ENCODE peak calls at places on chromosomes 4 and X, in four cellular contexts. T, M, E and J are unnamed samples.

GRCh38 chr4:1773754-1774153 is 19.3 kb upstream of the FGFR3 start:
- DNase-seq in E (no peak), T (no peak), M (no peak), J (no peak)

GRCh38 chr4:140996757-140997156 is 136.5 kb downstream of the RNF150 start:
- DNase-seq in T (no peak), M (no peak), E (peak; percentile 21), J (no peak)

GRCh38 chr4:40546972-40547371 is 82.7 kb downstream of the RBM47 start:
- DNase-seq in M (no peak), T (no peak), E (no peak), J (no peak)

GRCh38 chrX:109797311-109797975 is 64.4 kb upstream of the ACSL4 start:
- DNase-seq in T (no peak), M (no peak), E (no peak), J (no peak)

GRCh38 chrX:48890934-48891401 is 6.6 kb downstream of the TIMM17B start:
- DNase-seq in T (no peak), E (no peak), M (peak; percentile 58), J (no peak)

GRCh38 chrX:149248073-149248625 is 257.0 kb downstream of the IDS start:
- DNase-seq in E (no peak), M (no peak), T (no peak), J (no peak)

GRCh38 chr4:140326395-140326993 is 47.0 kb upstream of the SCOC start:
- DNase-seq in T (peak; percentile 13), E (peak; percentile 41), M (peak; percentile 66), J (no peak)

GRCh38 chrX:52424658-52425057 is 55.8 kb downstream of the XAGE2 start:
- DNase-seq in M (no peak), E (no peak), T (no peak), J (no peak)

GRCh38 chr4:142282870-142283431 is 563.1 kb downstream of the INPP4B start:
- DNase-seq in E (peak; percentile 51), T (peak; percentile 4), M (peak; percentile 42), J (no peak)

GRCh38 chrX:27964432-27964831 is 16.8 kb downstream of the DCAF8L1 start:
- DNase-seq in E (no peak), M (no peak), T (no peak), J (no peak)

GRCh38 chr4:109434007-109434792 is 585 bp downstream of the SEC24B start:
- DNase-seq in M (peak; percentile 60), E (peak; percentile 21), T (peak; percentile 33), J (peak; percentile 30)

GRCh38 chrX:72094894-72095293 is 36.8 kb downstream of the RTL5 start:
- DNase-seq in M (peak; percentile 82), E (no peak), T (no peak), J (peak; percentile 54)

GRCh38 chrX:69045616-69046345 is 119.5 kb downstream of the PJA1 start:
- DNase-seq in E (no peak), T (no peak), M (no peak), J (no peak)

GRCh38 chr4:124111922-124112321 is 600.6 kb downstream of the ANKRD50 start:
- DNase-seq in E (peak; percentile 74), M (peak; percentile 79), T (peak; percentile 54), J (no peak)

GRCh38 chr4:18934197-18934596 is 912.6 kb upstream of the LCORL start:
- DNase-seq in M (no peak), E (peak; percentile 7), T (peak; percentile 27), J (no peak)

GRCh38 chrX:54633641-54634040 is 103.6 kb downstream of the GNL3L start:
- DNase-seq in T (no peak), M (no peak), E (no peak), J (no peak)

GRCh38 chrX:13721371-13721770 is 13.0 kb downstream of the TRAPPC2 start:
- DNase-seq in E (no peak), M (no peak), T (no peak), J (no peak)

GRCh38 chr4:16001484-16001858 is 38.5 kb upstream of the FGFBP2 start:
- DNase-seq in E (peak; percentile 82), M (peak; percentile 81), T (peak; percentile 75), J (no peak)

GRCh38 chr4:112173593-112174559 is 28.6 kb downstream of the FAM241A start:
- DNase-seq in T (no peak), E (no peak), M (no peak), J (no peak)

GRCh38 chrX:22433292-22434070 is 160.8 kb downstream of the CBLL2 start:
- DNase-seq in E (no peak), T (no peak), M (peak; percentile 35), J (no peak)

GRCh38 chrX:45719751-45720501 is 519.2 kb upstream of the DIPK2B start:
- DNase-seq in T (no peak), M (no peak), E (no peak), J (no peak)

GRCh38 chrX:115560978-115561604 is at the start of gene PLS3:
- DNase-seq in M (peak; percentile 94), E (peak; percentile 87), T (no peak), J (no peak)

GRCh38 chr4:184357164-184357563 is 117.2 kb downstream of the IRF2 start:
- DNase-seq in M (no peak), E (no peak), T (no peak), J (no peak)

GRCh38 chr4:2243682-2244380 is 1.9 kb upstream of the HAUS3 start:
- DNase-seq in M (peak; percentile 55), T (peak; percentile 61), E (no peak), J (peak; percentile 47)

GRCh38 chr4:37827030-37827705 is 682 bp downstream of the PGM2 start:
- DNase-seq in T (peak; percentile 31), E (no peak), M (peak; percentile 8), J (no peak)

GRCh38 chr4:87081826-87082225 is 138.6 kb downstream of the KLHL8 start:
- DNase-seq in M (no peak), T (no peak), E (no peak), J (no peak)

GRCh38 chr4:17552427-17552826 is 24.6 kb upstream of the LAP3 start:
- DNase-seq in E (no peak), M (no peak), T (no peak), J (no peak)

GRCh38 chr4:161260819-161261218 is 903.0 kb downstream of the FSTL5 start:
- DNase-seq in M (no peak), T (no peak), E (no peak), J (no peak)

GRCh38 chr4:40918330-40918729 is 168.6 kb downstream of the NSUN7 start:
- DNase-seq in E (peak; percentile 92), M (no peak), T (no peak), J (no peak)

GRCh38 chrX:129769467-129770154 is 10.1 kb upstream of the SASH3 start:
- DNase-seq in E (no peak), T (peak; percentile 96), M (no peak), J (peak; percentile 73)
- H3K4me3 ChIP-seq in E (no peak overlapping the region), T (no peak overlapping the region), M (no peak overlapping the region), J (no peak overlapping the region)

GRCh38 chrX:134603806-134604700 is 54.2 kb downstream of the PLAC1 start:
- DNase-seq in T (no peak), M (no peak), E (peak; percentile 64), J (no peak)
- TF ChIP-seq CTCF in T (no peak), M (peak; percentile 34), E (no peak), J (no peak)

GRCh38 chr4:108117473-108118182 is 51.1 kb downstream of the LEF1 start:
- DNase-seq in E (no peak), M (peak; percentile 79), T (peak; percentile 39), J (no peak)
- H3K4me1 ChIP-seq in E (no peaks in the 10 kb centered on the region), M (peaks cover 60% of the 10 kb centered on the region), T (peaks cover 85% of the 10 kb centered on the region), J (peaks cover 98% of the 10 kb centered on the region)

DNA sequence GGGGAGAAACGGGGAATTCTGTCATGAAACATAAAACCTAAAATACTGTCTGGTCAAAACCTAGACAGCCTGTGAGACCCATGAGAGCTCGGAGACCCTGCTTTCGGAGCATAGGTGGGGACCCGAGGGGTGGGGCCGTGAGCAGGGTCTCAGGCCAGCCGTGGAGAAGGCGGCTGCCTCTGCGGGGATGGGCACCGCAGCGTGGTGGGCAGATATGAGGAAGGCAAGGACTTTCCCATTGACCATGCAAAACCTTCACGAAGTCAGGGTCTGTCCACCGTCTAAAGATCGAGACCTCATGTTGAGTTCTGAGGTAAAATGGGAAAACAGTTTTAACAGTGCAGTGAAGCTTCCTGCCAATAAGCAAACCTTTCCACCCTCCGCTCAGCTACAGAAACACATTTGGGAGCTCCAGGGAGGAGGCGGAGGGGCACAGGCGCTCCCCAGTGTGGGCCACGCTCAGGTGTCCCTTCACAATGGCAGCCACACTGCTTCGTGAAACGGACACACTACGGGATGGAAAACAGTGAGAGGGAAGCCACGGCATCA is 74.4 kb downstream of the SORBS2 start:
- DNase-seq in T (no peak), E (no peak), M (no peak), J (no peak)
- H3K4me3 ChIP-seq in T (no peak overlapping the region), E (no peak overlapping the region), M (no peak overlapping the region), J (no peak overlapping the region)

GRCh38 chr4:94356444-94356843 is 13.8 kb upstream of the HPGDS start:
- DNase-seq in T (no peak), M (no peak), E (no peak), J (no peak)
- TF ChIP-seq CTCF in T (no peak), M (no peak), E (no peak), J (no peak)